ENCODE peak calls at places on chromosomes 13 and 19, in six cellular contexts. W is IMR-90, B is neural progenitor cell, Z is adrenal gland, T is uterus, S is aorta. N is an unnamed sample.

GRCh38 chr19:38949580-38950367 is 19.0 kb downstream of the MRPS12 start:
- DNase-seq in S (peak), W (peak), T (peak), B (peak), Z (peak), N (peak)

GRCh38 chr13:97459215-97459772 is 25.3 kb downstream of the RAP2A start:
- DNase-seq in T (no peak), Z (no peak), W (no peak), B (no peak), S (no peak), N (no peak)

GRCh38 chr19:6273701-6274601 is 5.8 kb downstream of the MLLT1 start:
- DNase-seq in Z (peak), B (no peak), T (peak), S (peak), W (peak), N (peak)

GRCh38 chr19:35240322-35240721 is 8.5 kb upstream of the LSR start:
- DNase-seq in S (no peak), Z (peak), T (no peak), B (no peak), W (no peak), N (no peak)

GRCh38 chr13:35554972-35555623 is 78.6 kb upstream of the MAB21L1 start:
- DNase-seq in B (no peak), Z (no peak), W (no peak), S (no peak), T (no peak), N (no peak)

GRCh38 chr19:3970808-3971598 is at the start of gene DAPK3:
- DNase-seq in B (peak), T (peak), Z (peak), W (peak), S (peak), N (peak)

GRCh38 chr13:106010836-106011235 is 524.6 kb downstream of the EFNB2 start:
- DNase-seq in W (no peak), T (no peak), Z (no peak), B (no peak), S (no peak), N (no peak)

GRCh38 chr13:112818698-112819045 is 128.8 kb downstream of the ATP11A start:
- DNase-seq in W (no peak), Z (no peak), T (no peak), B (no peak), S (peak), N (no peak)

GRCh38 chr19:45972944-45973525 is 630 bp downstream of the NOVA2 start:
- DNase-seq in Z (no peak), T (no peak), B (peak), S (no peak), W (no peak), N (no peak)
- H3K4me3 ChIP-seq in Z (peak), T (peak), B (peak), S (no peak), W (no peak), N (no peak)

GRCh38 chr19:29943615-29944014 is 1.6 kb downstream of the URI1 start:
- DNase-seq in T (no peak), W (no peak), B (no peak), Z (no peak), S (no peak), N (no peak)

GRCh38 chr19:29945433-29945832 is 3.4 kb downstream of the URI1 start:
- DNase-seq in W (peak), S (no peak), T (no peak), Z (no peak), B (no peak), N (no peak)

GRCh38 chr19:29944415-29945012 is 2.5 kb downstream of the URI1 start:
- DNase-seq in T (no peak), W (no peak), Z (no peak), S (no peak), B (no peak), N (no peak)

GRCh38 chr19:29946645-29947044 is 4.6 kb downstream of the URI1 start:
- DNase-seq in B (no peak), Z (no peak), W (no peak), S (no peak), T (no peak), N (no peak)

DNA sequence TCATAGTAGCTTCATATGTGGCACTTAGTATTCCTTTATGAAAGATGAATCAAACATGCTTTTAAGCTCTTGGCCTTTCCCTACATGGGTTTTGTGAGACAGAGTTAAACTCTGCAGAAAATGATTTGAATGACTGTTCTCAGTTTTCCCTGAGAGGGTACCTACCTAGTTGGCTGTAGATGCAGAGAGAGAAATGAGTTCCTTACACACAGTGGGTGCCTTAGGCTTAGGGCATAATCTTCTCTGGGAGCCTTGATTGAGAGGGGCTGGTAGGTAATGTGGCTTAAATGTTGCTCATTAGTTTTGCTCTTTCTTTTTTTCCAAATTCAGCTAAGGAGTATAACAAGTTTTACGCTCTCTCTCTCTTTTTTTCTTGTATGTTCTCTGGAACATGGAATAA is 3.0 kb downstream of the URI1 start:
- DNase-seq in B (no peak), W (no peak), S (no peak), Z (no peak), T (no peak), N (no peak)
- H3K27ac ChIP-seq in B (peak), W (no peak), S (no peak), Z (peak), T (no peak), N (no peak)

GRCh38 chr19:17842663-17843313 is 5.0 kb downstream of the JAK3 start:
- DNase-seq in Z (no peak), S (no peak), T (no peak), B (no peak), W (no peak), N (no peak)
- H3K4me3 ChIP-seq in Z (peak), S (no peak), T (peak), B (peak), W (peak), N (peak)

GRCh38 chr19:16587031-16588023 is 15.1 kb upstream of the SLC35E1 start:
- DNase-seq in B (no peak), Z (no peak), S (no peak), W (peak), T (no peak), N (peak)

GRCh38 chr19:16588089-16588823 is 16.0 kb upstream of the SLC35E1 start:
- DNase-seq in B (no peak), T (peak), S (no peak), W (peak), Z (no peak), N (peak)

GRCh38 chr19:16584825-16585801 is 12.9 kb upstream of the SLC35E1 start:
- DNase-seq in B (no peak), S (no peak), T (no peak), W (no peak), Z (no peak), N (no peak)

GRCh38 chr19:16586477-16586871 is 14.3 kb upstream of the SLC35E1 start:
- DNase-seq in Z (no peak), S (no peak), T (no peak), B (no peak), W (no peak), N (no peak)

GRCh38 chr19:16585808-16586476 is 13.7 kb upstream of the SLC35E1 start:
- DNase-seq in T (no peak), W (peak), S (no peak), Z (no peak), B (no peak), N (no peak)
- H3K27ac ChIP-seq in T (no peak), W (no peak), S (no peak), Z (peak), B (no peak), N (no peak)

GRCh38 chr19:49666120-49666444 is 349 bp downstream of the BCL2L12 start:
- DNase-seq in S (no peak), Z (no peak), W (no peak), B (no peak), T (no peak), N (no peak)

GRCh38 chr19:49664171-49665070 is 1.2 kb downstream of the IRF3 start:
- DNase-seq in B (peak), Z (peak), S (peak), T (peak), W (peak), N (peak)

GRCh38 chr19:49669511-49669910 is 3.8 kb downstream of the BCL2L12 start:
- DNase-seq in B (no peak), T (no peak), S (no peak), W (no peak), Z (no peak), N (no peak)

GRCh38 chr19:49665301-49666119 is at the start of the genes BCL2L12 and IRF3:
- DNase-seq in S (peak), T (peak), W (peak), B (peak), Z (peak), N (peak)

GRCh38 chr19:49667473-49667872 is 1.7 kb downstream of the BCL2L12 start:
- DNase-seq in T (no peak), S (no peak), B (no peak), W (no peak), Z (no peak), N (no peak)
- H3K4me3 ChIP-seq in T (no peak), S (no peak), B (no peak), W (no peak), Z (no peak), N (no peak)

GRCh38 chr13:90485441-90485840 is 862.0 kb upstream of the MIR17HG start:
- DNase-seq in S (no peak), W (peak), B (no peak), Z (no peak), T (no peak), N (peak)
- H3K27ac ChIP-seq in S (no peak), W (no peak), B (no peak), Z (no peak), T (no peak), N (no peak)

GRCh38 chr19:41308450-41309224 is 1.3 kb upstream of the CCDC97 start:
- DNase-seq in S (peak), W (peak), Z (peak), B (peak), T (peak), N (peak)
- H3K4me3 ChIP-seq in S (no peak), W (no peak), Z (peak), B (no peak), T (peak), N (peak)

GRCh38 chr19:51546107-51546649 is 14.7 kb upstream of the SIGLEC6 start:
- DNase-seq in T (no peak), B (no peak), Z (no peak), W (no peak), S (no peak), N (no peak)

GRCh38 chr19:51539821-51540366 is 8.4 kb upstream of the SIGLEC6 start:
- DNase-seq in B (no peak), T (no peak), Z (no peak), S (no peak), W (no peak), N (no peak)

GRCh38 chr19:51544038-51544437 is 12.6 kb upstream of the SIGLEC6 start:
- DNase-seq in B (no peak), Z (no peak), T (no peak), W (no peak), S (no peak), N (no peak)

GRCh38 chr19:51541458-51542357 is 10.2 kb upstream of the SIGLEC6 start:
- DNase-seq in W (no peak), Z (no peak), S (no peak), T (no peak), B (no peak), N (no peak)

GRCh38 chr19:51542699-51543098 is 11.2 kb upstream of the SIGLEC6 start:
- DNase-seq in B (no peak), T (no peak), Z (no peak), W (no peak), S (no peak), N (no peak)
- H3K27ac ChIP-seq in B (no peak), T (no peak), Z (no peak), W (no peak), S (no peak), N (no peak)

GRCh38 chr13:28532226-28533048 is 37.5 kb upstream of the FLT1 start:
- DNase-seq in S (peak), T (no peak), Z (peak), W (no peak), B (peak), N (no peak)
- H3K4me3 ChIP-seq in S (peak), T (peak), Z (peak), W (peak), B (peak), N (peak)

GRCh38 chr13:99660101-99660500 is 158.8 kb downstream of the TM9SF2 start:
- DNase-seq in Z (no peak), B (peak), S (no peak), W (no peak), T (no peak), N (no peak)
- H3K27ac ChIP-seq in Z (no peak), B (peak), S (no peak), W (no peak), T (no peak), N (no peak)

N was measured in fibroblast of lung.